ENCODE peak calls at places on chromosomes 12 and 14, in six cellular contexts. X is body of pancreas, D is T-helper 1 cell, Q is GM20000, R is sciatic nerve, K is nucleus accumbens. N is an unnamed sample.

GRCh38 chr14:100769035-100769939 is 42.6 kb downstream of the DLK1 start:
- DNase-seq in X (no peak), D (no peak), Q (no peak), R (peak), K (no peak), N (no peak)

GRCh38 chr14:100031506-100032281 is 33.5 kb upstream of the EVL start:
- DNase-seq in X (peak), D (no peak), Q (no peak), R (no peak), K (peak), N (no peak)

GRCh38 chr14:65226824-65227604 is 124.7 kb upstream of the MAX start:
- DNase-seq in X (peak), D (no peak), Q (no peak), R (no peak), K (no peak), N (no peak)

GRCh38 chr12:4172999-4173398 is 100.6 kb upstream of the CCND2 start:
- DNase-seq in X (no peak), D (no peak), Q (no peak), R (no peak), K (no peak), N (no peak)

GRCh38 chr12:4579305-4580097 is 17.5 kb downstream of the DYRK4 start:
- DNase-seq in X (peak), D (no peak), Q (peak), R (no peak), K (no peak), N (peak)

GRCh38 chr12:109962388-109962787 is 33.8 kb downstream of the GIT2 start:
- DNase-seq in X (no peak), D (no peak), Q (no peak), R (no peak), K (no peak), N (no peak)

GRCh38 chr14:64721391-64721791 is 17.2 kb downstream of the PLEKHG3 start:
- DNase-seq in X (peak), D (no peak), Q (no peak), R (peak), K (no peak), N (no peak)

GRCh38 chr12:108702534-108702933 is 28.8 kb downstream of the CORO1C start:
- DNase-seq in X (no peak), D (no peak), Q (no peak), R (no peak), K (no peak), N (no peak)

GRCh38 chr12:88453323-88453722 is 126.9 kb downstream of the KITLG start:
- DNase-seq in X (no peak), D (no peak), Q (no peak), R (no peak), K (no peak), N (no peak)

GRCh38 chr14:34699873-34700621 is 14.3 kb downstream of the CFL2 start:
- DNase-seq in X (no peak), D (no peak), Q (no peak), R (no peak), K (no peak), N (no peak)

N was measured in GM13976.